ENCODE peak calls at places on chromosomes 5 and 9, in seven cellular contexts. N is adrenal gland, G is colonic mucosa, E is lower leg skin, W is pancreas, K is A673, O is ovary. F is an unnamed sample.

GRCh38 chr5:171308453-171309275 is at the start of gene TLX3:
- DNase-seq in K (peak; percentile 15), O (no peak), N (no peak), E (no peak), G (no peak), W (no peak), F (no peak)

GRCh38 chr9:98280574-98280973 is 25.1 kb upstream of the TBC1D2 start:
- DNase-seq in G (no peak), N (no peak), K (peak; percentile 58), W (no peak), O (no peak), E (no peak), F (no peak)

GRCh38 chr5:175840050-175840841 is 31.1 kb upstream of the CPLX2 start:
- DNase-seq in E (no peak), W (no peak), G (no peak), K (peak; percentile 12), O (no peak), N (no peak), F (peak; percentile 13)

GRCh38 chr5:95993776-95994175 is 32.1 kb upstream of the ELL2 start:
- DNase-seq in N (no peak), K (no peak), O (no peak), G (no peak), E (no peak), W (no peak), F (no peak)

GRCh38 chr5:72749362-72749997 is 67.0 kb upstream of the TNPO1 start:
- DNase-seq in E (no peak), K (no peak), G (no peak), W (no peak), N (no peak), O (no peak), F (no peak)

GRCh38 chr9:31671011-31671410 is 713.4 kb upstream of the ACO1 start:
- DNase-seq in N (no peak), K (no peak), W (no peak), G (no peak), E (no peak), O (no peak), F (no peak)

GRCh38 chr9:133114451-133114885 is 6.6 kb downstream of the RALGDS start:
- DNase-seq in K (peak; percentile 39), O (peak; percentile 23), W (peak; percentile 40), N (peak; percentile 72), G (no peak), E (no peak), F (no peak)

GRCh38 chr5:13328316-13328715 is 616.2 kb downstream of the DNAH5 start:
- DNase-seq in E (no peak), O (no peak), K (no peak), G (no peak), W (no peak), N (no peak), F (no peak)

GRCh38 chr9:132582786-132583583 is 579 bp downstream of the BARHL1 start:
- DNase-seq in E (no peak), K (no peak), W (no peak), O (no peak), G (no peak), N (no peak), F (no peak)

GRCh38 chr5:160427607-160428006 is 6.0 kb downstream of the PTTG1 start:
- DNase-seq in K (no peak), E (no peak), G (no peak), O (no peak), N (no peak), W (no peak), F (no peak)

GRCh38 chr5:72130342-72130741 is 23.1 kb downstream of the MAP1B start:
- DNase-seq in N (no peak), E (no peak), W (no peak), O (no peak), G (no peak), K (no peak), F (no peak)

GRCh38 chr9:91677354-91677753 is 253.7 kb upstream of the NFIL3 start:
- DNase-seq in G (no peak), E (no peak), O (no peak), K (no peak), N (no peak), W (no peak), F (no peak)

GRCh38 chr9:91676042-91676441 is 252.4 kb upstream of the NFIL3 start:
- DNase-seq in O (no peak), G (peak; percentile 23), E (no peak), N (no peak), K (no peak), W (no peak), F (no peak)

GRCh38 chr9:91680129-91680528 is 256.5 kb upstream of the NFIL3 start:
- DNase-seq in O (no peak), W (no peak), N (no peak), K (no peak), E (no peak), G (no peak), F (no peak)

GRCh38 chr9:91678807-91679206 is 255.2 kb upstream of the NFIL3 start:
- DNase-seq in N (no peak), G (no peak), O (no peak), W (no peak), E (no peak), K (no peak), F (no peak)

DNA sequence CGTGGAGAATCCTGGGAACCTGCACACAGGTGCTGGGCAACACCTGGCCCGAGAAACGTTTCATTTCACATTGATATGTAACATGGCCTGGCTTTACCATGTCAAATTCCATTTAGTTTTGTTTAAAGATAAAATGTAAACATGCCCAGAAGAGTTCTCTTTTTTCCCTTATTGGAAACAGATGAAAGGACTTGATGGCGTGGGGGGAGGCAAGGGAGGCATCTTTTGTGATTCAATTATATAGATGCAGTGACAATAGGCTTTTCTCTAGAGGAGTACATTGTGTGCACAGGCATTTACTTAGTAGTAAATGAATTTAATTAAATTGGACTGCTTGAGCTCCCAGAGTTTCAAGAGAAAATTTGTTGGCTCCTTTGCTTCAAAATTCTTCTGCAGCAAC is 254.2 kb upstream of the NFIL3 start:
- DNase-seq in N (no peak), K (no peak), W (no peak), G (no peak), O (no peak), E (no peak), F (no peak)
- H3K4me3 ChIP-seq in N (no peak overlapping the region), K (no peak overlapping the region), W (no peak overlapping the region), G (no peak overlapping the region), O (no peak overlapping the region), E (no peak overlapping the region), F (no peak overlapping the region)

GRCh38 chr5:178588769-178589168 is 1.4 kb downstream of the COL23A1 start:
- DNase-seq in G (no peak), K (no peak), W (no peak), N (no peak), O (no peak), E (no peak), F (no peak)

GRCh38 chr5:178589180-178590140 is 733 bp downstream of the COL23A1 start:
- DNase-seq in N (no peak), G (no peak), W (no peak), E (no peak), K (peak; percentile 41), O (no peak), F (no peak)

GRCh38 chr5:178587793-178588611 is 2.2 kb downstream of the COL23A1 start:
- DNase-seq in O (no peak), E (no peak), W (no peak), N (no peak), K (peak; percentile 32), G (no peak), F (no peak)

GRCh38 chr5:178590924-178591423 is 781 bp upstream of the COL23A1 start:
- DNase-seq in G (no peak), K (no peak), W (no peak), O (no peak), E (no peak), N (no peak), F (no peak)

DNA sequence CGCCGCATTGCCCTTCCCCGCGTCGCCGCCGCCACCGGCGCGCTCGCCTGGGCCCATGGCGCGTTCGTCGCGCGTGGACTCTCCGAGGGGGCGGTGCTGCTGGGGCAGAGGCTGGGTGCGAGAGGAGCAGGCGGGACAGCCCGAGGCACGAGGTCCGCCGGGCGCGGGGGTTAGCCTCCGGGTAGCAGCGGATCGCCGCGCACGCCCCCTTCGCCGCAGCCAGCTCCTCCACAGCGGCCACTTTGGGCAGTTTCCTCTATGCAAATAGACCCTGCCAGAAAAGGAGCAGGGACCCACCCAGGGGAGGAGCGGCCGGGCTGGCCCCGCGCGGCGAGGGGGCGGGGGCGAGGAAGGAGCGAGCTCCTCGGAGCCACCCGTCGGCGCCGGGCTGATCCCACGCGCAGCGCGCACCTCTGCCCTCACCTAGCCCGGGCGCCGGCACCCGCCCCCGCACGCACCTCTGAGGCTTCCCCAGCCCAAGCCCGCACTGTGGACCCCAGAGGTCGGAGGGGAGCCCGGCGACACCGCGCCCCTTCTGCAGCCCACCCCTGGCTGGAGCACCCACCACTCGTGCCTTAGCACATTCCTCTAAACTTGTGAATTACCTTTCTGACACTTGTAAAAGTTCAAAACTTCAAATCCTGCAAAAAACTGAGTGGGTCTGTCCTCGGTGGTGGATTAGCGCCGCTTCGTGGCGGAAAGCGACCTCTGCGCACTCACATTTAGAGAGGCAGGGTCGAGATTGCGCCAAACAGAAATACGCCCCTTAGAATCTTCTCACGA is at the start of gene COL23A1:
- DNase-seq in K (peak; percentile 61), G (peak; percentile 36), N (peak; percentile 35), W (no peak), O (no peak), E (peak; percentile 88), F (peak; percentile 36)
- H3K4me3 ChIP-seq in K (peak within 1 kb of the TSS; percentile 51), G (peak within 1 kb of the TSS; percentile 42), N (peak within 1 kb of the TSS; percentile 9), W (peak within 1 kb of the TSS; percentile 17), O (peak within 1 kb of the TSS; percentile 31), E (peak within 1 kb of the TSS; percentile 20), F (peak within 1 kb of the TSS; percentile 0)

DNA sequence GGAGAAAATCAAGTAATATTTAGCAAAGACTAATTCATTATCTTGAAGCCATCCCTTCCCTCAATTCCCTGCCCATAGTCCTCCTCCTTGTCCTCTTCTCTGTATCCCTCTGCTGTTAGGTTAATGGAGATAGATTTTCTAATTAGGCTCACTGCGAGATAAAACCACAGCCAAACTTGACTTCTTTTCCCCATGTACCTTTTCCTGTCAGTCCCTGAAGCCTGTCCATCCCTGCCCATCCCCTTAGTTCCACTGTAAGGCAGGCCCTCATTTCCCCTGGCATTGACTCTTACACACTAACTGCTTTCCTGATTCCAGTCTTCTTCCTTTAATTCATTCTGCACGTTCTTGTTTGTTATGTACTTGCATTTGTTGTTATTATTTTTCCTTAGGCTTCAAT is 1.2 kb downstream of the TLR4 start:
- DNase-seq in G (no peak), K (no peak), O (no peak), N (no peak), E (no peak), W (no peak), F (no peak)
- H3K4me3 ChIP-seq in G (peak overlapping the region; percentile 12), K (no peak overlapping the region), O (no peak overlapping the region), N (peak overlapping the region; percentile 38), E (no peak overlapping the region), W (no peak overlapping the region), F (no peak overlapping the region)

DNA sequence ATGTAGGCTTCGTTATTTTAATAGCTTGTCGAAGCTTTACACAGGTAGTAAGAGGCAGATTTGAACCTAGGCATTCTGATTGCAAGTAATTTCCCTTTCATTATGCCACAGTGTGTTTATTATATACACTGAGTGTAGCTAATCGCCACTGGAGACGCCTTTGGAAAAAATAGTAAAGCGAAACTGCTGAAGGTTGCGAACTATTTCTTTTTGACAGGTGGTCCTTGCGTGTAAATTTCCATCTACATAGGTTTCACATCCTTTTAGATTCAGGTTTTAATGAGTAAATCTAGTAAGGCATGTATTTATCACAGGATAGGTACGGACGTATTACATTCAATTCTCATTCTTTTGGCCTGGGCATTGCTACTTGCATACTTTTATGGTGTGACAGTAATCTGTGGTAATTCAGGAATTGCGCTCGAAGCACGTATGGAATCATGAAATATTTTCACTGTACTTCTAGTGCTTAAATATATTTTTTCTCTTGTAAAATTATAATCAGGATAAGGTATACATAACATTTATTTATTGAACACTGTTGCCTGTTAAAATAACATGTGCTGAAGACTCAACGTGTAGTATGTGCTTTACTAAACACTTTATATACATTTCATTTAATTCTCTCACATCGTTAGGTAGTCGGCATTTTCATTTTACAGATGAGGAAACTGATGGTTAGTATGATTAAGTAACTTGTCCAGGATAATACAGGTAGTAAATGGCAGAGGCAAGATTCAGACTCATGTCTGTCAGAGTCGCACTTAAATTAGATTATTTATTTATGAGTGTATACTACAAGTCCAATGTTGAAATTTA is 1.8 kb downstream of the MARCHF6 start:
- DNase-seq in E (no peak), G (no peak), K (peak; percentile 35), W (no peak), O (no peak), N (no peak), F (no peak)
- H3K4me3 ChIP-seq in E (no peak overlapping the region), G (peak overlapping the region; percentile 87), K (peak overlapping the region; percentile 78), W (no peak overlapping the region), O (peak overlapping the region; percentile 57), N (peak overlapping the region; percentile 94), F (peak overlapping the region; percentile 84)